ENCODE peak calls at places on chromosomes 2 and 18, in eight cellular contexts. C is hepatocyte; A is cerebellum; H is dorsolateral prefrontal cortex; N is ovary; Q is AG04450; X is Ammon's horn; G is stimulated activated CD8-positive, alpha-beta memory T cell treated with anti-CD3 and anti-CD28 coated beads, Interleukin-7, amount 100 ng/mL, for 1 hour. K is an unnamed sample.

GRCh38 chr2:217857624-217858506 is 144.9 kb downstream of the TNS1 start:
- DNase-seq in C (no peak), A (no peak), H (no peak), N (no peak), Q (no peak), X (no peak), G (no peak), K (peak; percentile 82)

GRCh38 chr18:316391-316790 is 48.5 kb upstream of the THOC1 start:
- DNase-seq in C (no peak), A (no peak), H (no peak), N (no peak), Q (peak; percentile 13), X (no peak), G (no peak), K (no peak)

GRCh38 chr2:127597984-127598380 is 48.0 kb upstream of the GPR17 start:
- DNase-seq in C (no peak), A (no peak), H (no peak), N (no peak), Q (no peak), X (no peak), G (no peak), K (no peak)

GRCh38 chr18:3184275-3184963 is 35.3 kb downstream of the MYOM1 start:
- DNase-seq in C (no peak), A (no peak), H (no peak), N (no peak), Q (no peak), X (no peak), G (no peak), K (no peak)

GRCh38 chr18:24050916-24051255 is 36.3 kb downstream of the TTC39C start:
- DNase-seq in C (peak; percentile 42), A (no peak), H (no peak), N (no peak), Q (no peak), X (no peak), G (no peak), K (no peak)

GRCh38 chr2:219687266-219687665 is 59.8 kb downstream of the SLC4A3 start:
- DNase-seq in C (no peak), A (no peak), H (no peak), N (no peak), Q (no peak), X (no peak), G (no peak), K (no peak)

GRCh38 chr2:204680576-204680975 is 135.3 kb downstream of the PARD3B start:
- DNase-seq in C (no peak), A (no peak), H (no peak), N (no peak), Q (no peak), X (no peak), G (no peak), K (no peak)

GRCh38 chr2:240997141-240997855 is 1.1 kb upstream of the SNED1 start:
- DNase-seq in C (no peak), A (no peak), H (no peak), N (peak; percentile 72), Q (no peak), X (no peak), G (no peak), K (peak; percentile 40)

GRCh38 chr2:54503828-54504227 is 47.7 kb downstream of the SPTBN1 start:
- DNase-seq in C (no peak), A (no peak), H (no peak), N (no peak), Q (no peak), X (no peak), G (no peak), K (no peak)

GRCh38 chr2:235493775-235494715 is at the start of gene AGAP1:
- DNase-seq in C (peak; percentile 96), A (peak; percentile 92), H (peak; percentile 89), N (peak; percentile 94), Q (peak; percentile 30), X (peak; percentile 92), G (no peak), K (peak; percentile 96)

GRCh38 chr2:99278793-99279291 is 22.2 kb downstream of the LYG1 start:
- DNase-seq in C (peak; percentile 49), A (no peak), H (no peak), N (no peak), Q (peak; percentile 88), X (no peak), G (no peak), K (no peak)

GRCh38 chr2:169476459-169476858 is 2.8 kb upstream of the BBS5 start:
- DNase-seq in C (no peak), A (no peak), H (no peak), N (no peak), Q (no peak), X (no peak), G (no peak), K (no peak)

GRCh38 chr18:60740313-60740712 is 367.7 kb upstream of the MC4R start:
- DNase-seq in C (no peak), A (no peak), H (no peak), N (no peak), Q (no peak), X (no peak), G (no peak), K (no peak)

GRCh38 chr2:105812180-105813044 is 67.7 kb downstream of the NCK2 start:
- DNase-seq in C (peak; percentile 73), A (peak; percentile 76), H (no peak), N (peak; percentile 53), Q (peak; percentile 64), X (peak; percentile 70), G (no peak), K (peak; percentile 69)

GRCh38 chr2:6917761-6918421 is 679 bp downstream of the RNF144A start:
- DNase-seq in C (peak; percentile 36), A (no peak), H (no peak), N (peak; percentile 60), Q (no peak), X (no peak), G (no peak), K (peak; percentile 43)